ENCODE peak calls at places on chromosomes 7 and 10, in six cellular contexts. I is SK-N-SH, G is H1, C is K562, D is HCT116, H is HepG2. Q is an unnamed sample.

GRCh38 chr10:26334232-26334931 is 103.8 kb upstream of the APBB1IP start:
- DNase-seq in H (no peak), G (no peak), D (no peak), I (no peak), C (no peak), Q (no peak)

GRCh38 chr7:151503902-151504714 is 15.6 kb downstream of the RHEB start:
- DNase-seq in D (no peak), H (peak), C (no peak), G (no peak), I (no peak), Q (no peak)

GRCh38 chr7:87627634-87627994 is 584 bp upstream of the RUNDC3B start:
- DNase-seq in H (no peak), C (no peak), G (no peak), I (peak), D (no peak), Q (no peak)

GRCh38 chr7:84454174-84454959 is 259.8 kb upstream of the SEMA3A start:
- DNase-seq in G (no peak), C (no peak), I (no peak), D (no peak), H (no peak), Q (no peak)

GRCh38 chr10:72455889-72456588 is 101.3 kb upstream of the DNAJB12 start:
- DNase-seq in I (no peak), D (no peak), C (no peak), G (no peak), H (no peak), Q (no peak)

GRCh38 chr10:110944997-110945396 is 25.6 kb downstream of the SHOC2 start:
- DNase-seq in D (no peak), G (no peak), I (no peak), C (no peak), H (no peak), Q (no peak)

GRCh38 chr7:133376514-133376913 is 123.6 kb downstream of the EXOC4 start:
- DNase-seq in H (no peak), C (no peak), G (no peak), I (no peak), D (no peak), Q (no peak)

GRCh38 chr10:77926566-77927342 is at the start of gene DLG5:
- DNase-seq in I (peak), C (peak), G (no peak), D (no peak), H (no peak), Q (peak)

GRCh38 chr10:118817328-118818068 is 62.7 kb upstream of the CACUL1 start:
- DNase-seq in I (no peak), D (no peak), G (no peak), C (no peak), H (no peak), Q (no peak)

GRCh38 chr7:151699920-151700319 is 177.0 kb downstream of the PRKAG2 start:
- DNase-seq in D (no peak), H (no peak), C (no peak), G (no peak), I (no peak), Q (no peak)

GRCh38 chr7:55444786-55445185 is 79.6 kb downstream of the LANCL2 start:
- DNase-seq in H (no peak), D (no peak), C (no peak), G (no peak), I (no peak), Q (no peak)

GRCh38 chr7:137953692-137954470 is 48.0 kb downstream of the CREB3L2 start:
- DNase-seq in H (no peak), D (peak), G (no peak), C (peak), I (no peak), Q (peak)
- TF ChIP-seq JUND in H (no peak), D (no peak), G (no peak), C (peak), I (peak), Q (no peak)

GRCh38 chr10:66928000-66928770 is 2.3 kb downstream of the LRRTM3 start:
- DNase-seq in H (no peak), G (no peak), C (no peak), I (peak), D (no peak), Q (no peak)
- TF ChIP-seq JUND in H (no peak), G (no peak), C (no peak), I (no peak), D (no peak), Q (no peak)

DNA sequence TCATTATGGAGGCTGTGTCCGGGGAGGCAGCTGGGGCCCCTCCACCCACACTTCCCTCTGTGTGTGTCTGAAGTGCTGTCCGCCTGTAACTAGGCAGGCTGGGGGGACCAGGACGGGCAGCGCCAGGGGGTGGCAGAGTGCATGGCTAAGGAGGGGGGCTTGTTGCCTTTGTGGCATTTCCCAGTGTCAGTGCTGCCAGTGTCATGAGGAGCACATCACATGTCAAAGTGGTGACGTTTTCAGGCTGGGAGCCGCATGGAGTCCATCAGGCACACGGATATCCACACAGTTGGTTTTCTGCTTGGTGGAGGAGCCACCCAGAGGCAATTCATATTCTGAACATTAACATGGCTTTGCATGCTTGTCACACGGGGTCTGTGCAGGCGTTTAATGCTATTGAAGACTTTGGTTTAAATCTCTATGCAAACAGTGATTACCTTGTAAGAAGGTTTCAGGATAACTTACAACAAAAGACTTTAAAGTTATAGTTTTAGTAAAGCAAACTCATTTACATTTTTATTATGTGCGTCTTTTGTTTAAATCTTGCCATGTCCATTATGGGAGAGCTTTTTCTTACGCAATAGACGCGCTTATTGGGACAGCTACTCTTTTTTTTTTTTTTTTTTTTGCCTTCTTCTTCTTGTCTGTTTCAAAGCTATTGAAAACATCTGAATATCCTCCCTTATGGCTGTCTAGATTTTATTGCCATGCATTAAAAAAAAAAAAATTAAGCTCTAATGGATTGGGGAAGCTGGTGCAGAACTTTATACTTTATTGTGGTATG is 52.9 kb downstream of the C10orf67 start:
- DNase-seq in D (no peak), I (no peak), H (no peak), G (no peak), C (no peak), Q (no peak)
- TF ChIP-seq JUND in D (no peak), I (no peak), H (no peak), G (no peak), C (no peak), Q (no peak)

DNA sequence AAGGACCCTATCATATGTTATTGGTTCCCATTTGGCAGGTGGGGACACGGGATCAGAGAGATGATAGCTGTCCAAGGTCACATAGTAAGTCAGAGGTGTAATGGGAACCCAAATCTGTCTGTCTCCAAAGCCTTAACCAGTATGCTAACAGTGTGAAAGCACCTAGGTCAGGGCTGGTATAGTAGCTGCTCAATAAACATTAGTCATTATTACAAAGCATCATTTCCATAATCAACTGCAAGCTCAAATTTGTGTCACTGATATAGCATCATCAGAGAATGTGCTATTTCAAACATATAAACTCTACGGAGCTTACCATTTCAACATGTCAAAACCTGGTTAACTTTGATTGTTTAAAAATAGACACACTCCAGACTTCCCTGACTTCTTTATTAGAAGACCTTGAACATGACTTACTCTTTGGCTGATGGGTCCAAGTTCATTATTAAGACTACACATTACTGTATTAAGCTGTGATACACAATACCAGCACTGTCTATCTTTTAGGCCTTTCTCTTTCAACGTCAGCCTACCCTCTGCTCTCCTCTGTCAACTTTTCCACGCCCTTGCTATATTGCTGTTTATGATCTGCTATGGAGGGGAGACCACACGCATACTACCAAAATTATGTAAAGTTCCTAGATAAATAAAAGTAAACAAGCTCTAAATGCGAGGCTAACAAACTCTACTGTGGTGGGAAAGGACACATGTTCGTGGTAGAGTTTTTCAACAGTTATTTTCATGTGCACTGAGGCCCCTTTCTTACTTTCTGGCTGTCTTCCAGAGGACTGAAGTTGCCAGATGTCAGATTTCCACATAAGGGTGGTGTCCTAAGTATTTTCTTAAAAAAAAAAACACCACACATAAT is 33.6 kb downstream of the DNMBP start:
- DNase-seq in G (no peak), I (no peak), D (no peak), H (no peak), C (no peak), Q (no peak)
- TF ChIP-seq JUND in G (no peak), I (no peak), D (no peak), H (no peak), C (no peak), Q (no peak)

DNA sequence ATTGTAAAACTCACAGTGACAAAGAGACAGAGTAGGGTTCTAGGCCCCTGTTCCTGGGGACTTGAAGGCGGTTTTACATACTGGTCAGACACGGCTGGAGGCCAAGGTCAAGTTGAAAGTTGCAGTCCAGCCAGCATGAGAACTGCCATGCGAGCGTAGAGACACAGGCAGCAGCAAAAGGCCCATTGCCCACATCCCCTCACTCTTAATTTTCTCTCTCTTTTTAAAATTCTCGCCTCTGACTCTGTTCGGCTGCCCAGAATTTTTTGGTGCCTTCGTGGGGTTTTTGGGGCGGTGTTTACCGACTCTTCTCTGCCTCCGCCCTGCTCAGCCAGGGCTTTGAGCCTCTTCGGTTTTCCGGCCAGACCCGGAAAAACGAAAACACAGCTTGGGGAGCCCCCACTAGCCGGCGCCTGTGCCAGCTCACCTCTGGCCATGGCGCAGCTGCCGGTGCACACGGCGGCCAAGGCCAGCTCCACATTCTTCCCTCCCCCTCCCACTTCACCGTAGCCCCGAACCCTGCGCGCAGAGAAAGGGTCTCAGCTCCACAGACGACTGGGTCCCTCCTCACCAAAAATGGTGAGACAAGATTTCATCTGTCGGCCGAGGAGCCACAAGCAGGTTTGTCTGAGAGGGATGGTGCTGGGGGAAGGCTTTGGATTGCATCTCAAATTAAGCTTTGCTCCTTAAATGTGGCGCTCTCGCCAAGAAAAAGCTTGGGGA is 2.3 kb upstream of the HOXA13 start:
- DNase-seq in G (no peak), H (no peak), I (no peak), C (no peak), D (no peak), Q (no peak)
- TF ChIP-seq JUND in G (no peak), H (no peak), I (no peak), C (no peak), D (no peak), Q (no peak)

GRCh38 chr7:44102846-44103565 is 1.1 kb upstream of the AEBP1 start:
- DNase-seq in C (no peak), I (no peak), D (no peak), H (no peak), G (no peak), Q (no peak)

GRCh38 chr7:44104880-44105771 is 981 bp downstream of the AEBP1 start:
- DNase-seq in C (no peak), H (no peak), G (no peak), I (peak), D (no peak), Q (no peak)

GRCh38 chr7:44103566-44103940 is 592 bp upstream of the AEBP1 start:
- DNase-seq in D (no peak), I (no peak), G (no peak), H (no peak), C (no peak), Q (no peak)

GRCh38 chr7:44105832-44106231 is 1.7 kb downstream of the AEBP1 start:
- DNase-seq in H (no peak), C (no peak), G (no peak), I (peak), D (no peak), Q (no peak)

DNA sequence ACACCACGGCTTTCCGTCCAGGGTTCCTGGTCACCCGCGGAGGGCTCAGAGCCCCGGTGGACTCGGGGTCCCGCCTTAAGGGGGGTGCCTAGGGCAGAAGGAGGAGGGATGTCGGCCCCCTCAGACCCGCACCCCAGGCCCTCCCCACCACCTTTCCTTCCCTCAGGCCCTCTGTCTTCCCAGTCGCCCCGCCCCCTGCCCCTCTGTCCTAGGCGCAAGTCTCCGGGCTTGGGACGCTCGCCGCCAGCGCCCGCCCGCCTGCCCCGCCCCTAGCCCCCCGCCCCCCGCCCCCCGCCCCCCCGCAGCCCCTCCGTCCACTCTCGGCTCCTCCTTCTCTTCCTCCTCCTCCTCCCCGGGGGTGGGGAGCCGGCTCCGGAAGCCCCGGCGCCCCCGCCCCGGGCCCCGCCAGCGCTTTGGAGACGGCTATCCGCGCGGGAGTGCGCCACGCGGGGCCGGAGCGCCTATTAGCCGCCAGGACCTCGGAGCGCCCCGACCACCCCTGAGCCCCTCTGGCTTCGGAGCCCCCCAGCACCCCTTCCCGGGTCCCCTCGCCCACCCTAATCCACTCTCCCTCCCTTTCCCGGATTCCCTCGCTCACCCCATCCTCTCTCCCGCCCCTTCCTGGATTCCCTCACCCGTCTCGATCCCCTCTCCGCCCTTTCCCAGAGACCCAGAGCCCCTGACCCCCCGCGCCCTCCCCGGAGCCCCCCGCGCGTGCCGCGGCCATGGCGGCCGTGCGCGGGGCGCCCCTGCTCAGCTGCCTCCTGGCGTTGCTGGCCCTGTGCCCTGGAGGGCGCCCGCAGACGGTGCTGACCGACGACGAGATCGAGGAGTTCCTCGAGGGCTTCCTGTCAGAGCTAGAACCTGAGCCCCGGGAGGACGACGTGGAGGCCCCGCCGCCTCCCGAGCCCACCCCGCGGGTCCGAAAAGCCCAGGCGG is at the start of gene AEBP1:
- DNase-seq in D (no peak), G (no peak), H (no peak), C (peak), I (peak), Q (no peak)
- TF ChIP-seq JUND in D (no peak), G (no peak), H (no peak), C (no peak), I (no peak), Q (no peak)

GRCh38 chr7:67764312-67764711 is 767.7 kb downstream of the TYW1 start:
- DNase-seq in I (no peak), D (no peak), G (no peak), H (peak), C (no peak), Q (no peak)
- TF ChIP-seq JUND in I (no peak), D (no peak), G (no peak), H (no peak), C (no peak), Q (no peak)

DNA sequence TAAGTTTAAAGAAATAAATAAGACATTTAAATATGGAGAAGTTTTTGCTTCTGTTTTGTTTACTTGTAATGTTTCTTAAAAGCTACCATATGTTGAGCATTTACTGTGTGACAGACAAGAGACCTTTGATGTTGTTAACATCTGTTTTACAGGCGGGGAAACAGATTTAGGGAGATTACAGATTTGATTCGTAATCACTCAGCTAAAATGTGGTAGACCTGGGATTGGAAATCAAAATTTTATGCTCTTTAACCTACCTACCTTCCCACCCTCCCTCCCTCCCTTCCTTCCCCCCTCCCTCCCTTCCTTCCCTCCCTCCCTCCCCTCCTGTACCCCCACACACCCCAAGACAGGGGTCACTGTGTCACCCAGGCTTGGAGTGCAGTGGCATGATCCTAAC is 11.7 kb downstream of the LCOR start:
- DNase-seq in I (no peak), H (no peak), D (no peak), C (no peak), G (no peak), Q (no peak)
- TF ChIP-seq JUND in I (no peak), H (no peak), D (no peak), C (no peak), G (no peak), Q (no peak)

DNA sequence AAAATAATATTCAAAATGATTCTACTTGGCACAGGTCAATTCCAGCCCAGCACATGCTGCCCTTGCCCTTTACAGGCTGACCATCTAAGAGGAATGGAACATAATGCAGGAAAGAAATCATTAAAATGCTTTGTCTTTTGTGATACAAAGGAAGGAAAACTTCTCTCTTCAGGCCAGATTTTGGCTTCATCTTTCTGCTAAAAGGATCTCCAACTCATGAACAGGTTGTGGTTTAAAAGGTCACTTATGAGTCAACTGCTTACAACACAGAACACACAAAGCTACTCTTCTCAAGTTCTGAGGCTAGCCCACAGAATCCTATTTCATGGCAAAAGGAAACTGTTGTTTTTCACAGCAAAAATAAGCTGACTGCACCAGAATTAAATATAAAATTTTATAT is 197.1 kb downstream of the DOCK4 start:
- DNase-seq in C (no peak), D (no peak), I (no peak), G (no peak), H (peak), Q (no peak)
- TF ChIP-seq JUND in C (no peak), D (peak), I (peak), G (no peak), H (no peak), Q (no peak)